ENCODE peak calls at places on chromosomes 11 and 22, in eight cellular contexts. One of them, this sample, is unnamed.

GRCh38 chr11:64850979-64851567 is 6.6 kb upstream of the CDC42BPG start:
- DNase-seq in T-helper 2 cell: peak
- DNase-seq in NCI-H748 treated with DMSO at 0.1 percent for 48 hours: no peak
- DNase-seq in RPMI8226: peak
- DNase-seq in chondrocyte: no peak
- DNase-seq in NCI-H2081: no peak
- DNase-seq in GM19239: peak
- DNase-seq in fibroblast of the aortic adventitia: no peak
- DNase-seq in this sample: peak

GRCh38 chr22:46036558-46037408 is 59.8 kb upstream of the WNT7B start:
- DNase-seq in NCI-H2081: peak
- DNase-seq in RPMI8226: peak
- DNase-seq in NCI-H748 treated with DMSO at 0.1 percent for 48 hours: peak
- DNase-seq in fibroblast of the aortic adventitia: no peak
- DNase-seq in T-helper 2 cell: peak
- DNase-seq in chondrocyte: peak
- DNase-seq in GM19239: no peak
- DNase-seq in this sample: peak

GRCh38 chr22:44046485-44047141 is 22.5 kb downstream of the PARVB start:
- DNase-seq in T-helper 2 cell: no peak
- DNase-seq in RPMI8226: no peak
- DNase-seq in NCI-H748 treated with DMSO at 0.1 percent for 48 hours: no peak
- DNase-seq in NCI-H2081: no peak
- DNase-seq in chondrocyte: no peak
- DNase-seq in GM19239: no peak
- DNase-seq in fibroblast of the aortic adventitia: no peak
- DNase-seq in this sample: no peak

GRCh38 chr11:30585892-30586250 is 282 bp downstream of the MPPED2 start:
- DNase-seq in NCI-H748 treated with DMSO at 0.1 percent for 48 hours: no peak
- DNase-seq in T-helper 2 cell: no peak
- DNase-seq in NCI-H2081: no peak
- DNase-seq in chondrocyte: no peak
- DNase-seq in RPMI8226: peak
- DNase-seq in fibroblast of the aortic adventitia: no peak
- DNase-seq in GM19239: no peak
- DNase-seq in this sample: no peak

GRCh38 chr22:24407278-24407665 is 20.1 kb upstream of the ADORA2A start:
- DNase-seq in chondrocyte: no peak
- DNase-seq in fibroblast of the aortic adventitia: no peak
- DNase-seq in GM19239: no peak
- DNase-seq in NCI-H2081: no peak
- DNase-seq in T-helper 2 cell: no peak
- DNase-seq in RPMI8226: no peak
- DNase-seq in NCI-H748 treated with DMSO at 0.1 percent for 48 hours: no peak
- DNase-seq in this sample: no peak

GRCh38 chr11:33610903-33611302 is 89.7 kb downstream of the C11orf91 start:
- DNase-seq in NCI-H748 treated with DMSO at 0.1 percent for 48 hours: no peak
- DNase-seq in chondrocyte: no peak
- DNase-seq in RPMI8226: no peak
- DNase-seq in NCI-H2081: no peak
- DNase-seq in T-helper 2 cell: no peak
- DNase-seq in GM19239: no peak
- DNase-seq in fibroblast of the aortic adventitia: no peak
- DNase-seq in this sample: no peak

GRCh38 chr11:116703421-116703820 is 69.4 kb downstream of the BUD13 start:
- DNase-seq in fibroblast of the aortic adventitia: no peak
- DNase-seq in NCI-H2081: no peak
- DNase-seq in RPMI8226: peak
- DNase-seq in chondrocyte: no peak
- DNase-seq in T-helper 2 cell: peak
- DNase-seq in NCI-H748 treated with DMSO at 0.1 percent for 48 hours: peak
- DNase-seq in GM19239: no peak
- DNase-seq in this sample: no peak

GRCh38 chr11:92453055-92453454 is 228.4 kb downstream of the FAT3 start:
- DNase-seq in RPMI8226: no peak
- DNase-seq in GM19239: no peak
- DNase-seq in T-helper 2 cell: no peak
- DNase-seq in NCI-H748 treated with DMSO at 0.1 percent for 48 hours: no peak
- DNase-seq in fibroblast of the aortic adventitia: peak
- DNase-seq in NCI-H2081: no peak
- DNase-seq in chondrocyte: no peak
- DNase-seq in this sample: no peak

GRCh38 chr11:128888034-128888985 is 2.8 kb upstream of the KCNJ5 start:
- DNase-seq in NCI-H2081: no peak
- DNase-seq in NCI-H748 treated with DMSO at 0.1 percent for 48 hours: no peak
- DNase-seq in fibroblast of the aortic adventitia: no peak
- DNase-seq in RPMI8226: no peak
- DNase-seq in GM19239: no peak
- DNase-seq in T-helper 2 cell: no peak
- DNase-seq in chondrocyte: no peak
- DNase-seq in this sample: no peak

GRCh38 chr11:102367364-102367763 is 20.4 kb downstream of the BIRC2 start:
- DNase-seq in T-helper 2 cell: peak
- DNase-seq in fibroblast of the aortic adventitia: peak
- DNase-seq in NCI-H2081: no peak
- DNase-seq in RPMI8226: no peak
- DNase-seq in GM19239: no peak
- DNase-seq in NCI-H748 treated with DMSO at 0.1 percent for 48 hours: no peak
- DNase-seq in chondrocyte: no peak
- DNase-seq in this sample: no peak

GRCh38 chr22:43796567-43796966 is 15.5 kb downstream of the EFCAB6 start:
- DNase-seq in fibroblast of the aortic adventitia: peak
- DNase-seq in NCI-H2081: no peak
- DNase-seq in T-helper 2 cell: no peak
- DNase-seq in GM19239: no peak
- DNase-seq in NCI-H748 treated with DMSO at 0.1 percent for 48 hours: no peak
- DNase-seq in RPMI8226: no peak
- DNase-seq in chondrocyte: no peak
- DNase-seq in this sample: no peak

GRCh38 chr11:128942272-128942612 is 429 bp downstream of the TP53AIP1 start:
- DNase-seq in NCI-H748 treated with DMSO at 0.1 percent for 48 hours: no peak
- DNase-seq in fibroblast of the aortic adventitia: no peak
- DNase-seq in RPMI8226: no peak
- DNase-seq in GM19239: no peak
- DNase-seq in NCI-H2081: no peak
- DNase-seq in chondrocyte: no peak
- DNase-seq in T-helper 2 cell: no peak
- DNase-seq in this sample: no peak

GRCh38 chr22:30488121-30488520 is 16.3 kb upstream of the SEC14L3 start:
- DNase-seq in NCI-H748 treated with DMSO at 0.1 percent for 48 hours: no peak
- DNase-seq in GM19239: no peak
- DNase-seq in T-helper 2 cell: no peak
- DNase-seq in fibroblast of the aortic adventitia: no peak
- DNase-seq in chondrocyte: no peak
- DNase-seq in RPMI8226: no peak
- DNase-seq in NCI-H2081: no peak
- DNase-seq in this sample: no peak

GRCh38 chr11:64858467-64859401 is 14.3 kb upstream of the CDC42BPG start:
- DNase-seq in RPMI8226: no peak
- DNase-seq in chondrocyte: peak
- DNase-seq in fibroblast of the aortic adventitia: no peak
- DNase-seq in NCI-H2081: no peak
- DNase-seq in T-helper 2 cell: peak
- DNase-seq in GM19239: no peak
- DNase-seq in NCI-H748 treated with DMSO at 0.1 percent for 48 hours: no peak
- DNase-seq in this sample: peak

GRCh38 chr11:82858556-82859091 is 41.6 kb downstream of the PRCP start:
- DNase-seq in fibroblast of the aortic adventitia: peak
- DNase-seq in NCI-H2081: no peak
- DNase-seq in chondrocyte: no peak
- DNase-seq in RPMI8226: no peak
- DNase-seq in GM19239: no peak
- DNase-seq in T-helper 2 cell: no peak
- DNase-seq in NCI-H748 treated with DMSO at 0.1 percent for 48 hours: no peak
- DNase-seq in this sample: no peak

GRCh38 chr11:86068138-86068861 is 584 bp downstream of the PICALM start:
- DNase-seq in NCI-H2081: no peak
- DNase-seq in GM19239: no peak
- DNase-seq in NCI-H748 treated with DMSO at 0.1 percent for 48 hours: peak
- DNase-seq in fibroblast of the aortic adventitia: peak
- DNase-seq in chondrocyte: peak
- DNase-seq in T-helper 2 cell: peak
- DNase-seq in RPMI8226: peak
- DNase-seq in this sample: peak

GRCh38 chr22:46596032-46596441 is 24.1 kb upstream of the GRAMD4 start:
- DNase-seq in GM19239: no peak
- DNase-seq in chondrocyte: no peak
- DNase-seq in RPMI8226: no peak
- DNase-seq in T-helper 2 cell: no peak
- DNase-seq in fibroblast of the aortic adventitia: no peak
- DNase-seq in NCI-H2081: no peak
- DNase-seq in NCI-H748 treated with DMSO at 0.1 percent for 48 hours: no peak
- DNase-seq in this sample: no peak